ENCODE peak calls at places on chromosomes 11 and 22, in four cellular contexts. N is ovary, X is thoracic aorta, P is cardiac muscle cell. Z is an unnamed sample.

GRCh38 chr11:36376888-36377758 is 81.0 kb downstream of the PRR5L start:
- DNase-seq in P (peak), X (no peak), N (peak), Z (no peak)

GRCh38 chr11:121299417-121299816 is 6.8 kb downstream of the SC5D start:
- DNase-seq in P (no peak), X (no peak), N (no peak), Z (no peak)

GRCh38 chr11:48170840-48171233 is 45.8 kb upstream of the OR4B1 start:
- DNase-seq in N (no peak), X (no peak), P (no peak), Z (no peak)

GRCh38 chr22:25475554-25476022 is 88.9 kb upstream of the GRK3 start:
- DNase-seq in P (no peak), N (no peak), X (no peak), Z (no peak)

GRCh38 chr11:2155511-2155910 is 5.5 kb downstream of the INS start:
- DNase-seq in N (no peak), X (no peak), P (no peak), Z (no peak)

GRCh38 chr11:103652013-103652412 is 384.4 kb upstream of the DDI1 start:
- DNase-seq in P (no peak), N (no peak), X (no peak), Z (no peak)

GRCh38 chr11:69912161-69912910 is 93.1 kb upstream of the FGF3 start:
- DNase-seq in P (no peak), X (no peak), N (peak), Z (peak)

GRCh38 chr22:45717787-45718186 is 46.2 kb downstream of the ATXN10 start:
- DNase-seq in X (no peak), P (no peak), N (no peak), Z (no peak)

GRCh38 chr11:73235236-73235786 is 17.2 kb downstream of the P2RY2 start:
- DNase-seq in P (no peak), X (no peak), N (no peak), Z (no peak)

GRCh38 chr11:9601041-9601875 is 27.8 kb downstream of the WEE1 start:
- DNase-seq in X (no peak), P (no peak), N (no peak), Z (no peak)

GRCh38 chr11:75968021-75968685 is 153.1 kb downstream of the UVRAG start:
- DNase-seq in N (no peak), P (no peak), X (no peak), Z (no peak)

GRCh38 chr11:61369372-61370348 is 7.5 kb downstream of the TMEM138 start:
- DNase-seq in N (peak), P (no peak), X (no peak), Z (no peak)

GRCh38 chr22:27641049-27641790 is 160.3 kb downstream of the MN1 start:
- DNase-seq in P (no peak), N (peak), X (no peak), Z (peak)

GRCh38 chr11:122897606-122898210 is 15.1 kb downstream of the JHY start:
- DNase-seq in X (no peak), P (no peak), N (no peak), Z (no peak)

GRCh38 chr11:112616292-112617088 is 344.7 kb upstream of the NCAM1 start:
- DNase-seq in N (no peak), P (no peak), X (no peak), Z (no peak)

GRCh38 chr11:61787928-61788491 is 4.4 kb downstream of the TMEM258 start:
- DNase-seq in P (peak), X (no peak), N (no peak), Z (no peak)

GRCh38 chr11:15969701-15970329 is 386.5 kb downstream of the SOX6 start:
- DNase-seq in N (no peak), P (no peak), X (no peak), Z (no peak)

GRCh38 chr22:29813563-29813962 is 24.5 kb downstream of the ASCC2 start:
- DNase-seq in N (no peak), X (no peak), P (no peak), Z (no peak)
- TF ChIP-seq CTCF in N (no peak), X (no peak), P (peak), Z (peak)

DNA sequence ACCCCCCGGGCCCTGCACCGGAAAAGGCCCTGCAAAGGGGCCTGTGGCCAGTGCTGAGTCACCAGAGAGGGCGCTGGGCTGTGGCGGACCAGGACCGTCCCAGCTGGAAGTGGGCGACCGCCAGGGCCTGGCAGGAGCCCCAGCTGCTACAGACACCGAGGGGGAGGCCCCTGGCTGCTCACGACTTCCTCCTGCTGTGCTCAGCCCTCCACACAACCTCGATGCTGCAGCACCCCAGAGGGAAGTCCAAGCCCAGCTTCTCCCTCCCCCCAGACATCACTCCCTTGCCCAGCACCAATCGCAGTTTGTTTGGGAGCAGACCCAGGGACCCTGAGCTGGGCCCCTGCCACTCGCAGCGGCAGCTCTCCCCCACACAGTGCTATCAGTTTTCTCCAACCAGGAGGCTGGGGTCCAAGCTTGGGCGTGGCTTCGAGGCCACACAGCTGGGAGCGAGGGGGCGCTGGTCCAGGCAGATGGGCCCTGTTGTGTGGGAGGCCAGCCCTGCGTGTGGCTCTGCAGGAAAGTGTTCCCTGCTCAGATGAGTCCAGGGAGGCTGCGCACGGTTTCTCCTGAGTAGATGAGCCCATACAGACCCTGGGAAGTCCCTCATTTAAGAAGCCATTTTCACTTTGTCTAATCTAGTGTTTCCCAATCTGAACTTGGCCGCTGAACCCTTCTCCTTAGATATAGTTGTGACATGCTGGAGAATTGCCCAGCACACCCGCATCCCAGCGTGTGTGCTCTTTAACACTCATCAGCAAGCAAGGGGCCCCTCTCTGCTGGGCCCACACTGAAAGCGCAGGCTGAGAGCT is 5.6 kb upstream of the SH3BP1 start:
- DNase-seq in N (peak), P (peak), X (no peak), Z (no peak)
- TF ChIP-seq CTCF in N (peak), P (peak), X (peak), Z (peak)

DNA sequence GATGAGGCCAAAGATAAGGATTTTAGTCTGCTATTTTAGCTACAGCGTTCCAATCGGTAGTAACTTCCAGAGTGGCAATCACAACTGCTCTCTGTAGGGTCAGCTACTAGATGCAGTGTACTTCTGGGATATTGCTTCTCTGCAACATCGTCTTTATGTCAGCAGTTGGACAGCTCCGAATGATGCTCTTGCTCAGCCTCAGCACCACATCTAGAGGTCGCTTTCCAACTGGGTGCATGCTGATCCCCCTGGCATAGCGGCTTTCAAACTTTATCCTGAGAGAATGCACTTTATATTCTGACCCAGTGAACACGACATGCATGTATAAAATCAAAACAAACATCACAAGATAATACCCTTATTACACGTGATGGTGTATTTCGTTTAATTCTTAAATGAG is 219.6 kb downstream of the C11orf87 start:
- DNase-seq in X (no peak), N (no peak), P (peak), Z (no peak)
- TF ChIP-seq CTCF in X (no peak), N (no peak), P (peak), Z (peak)

GRCh38 chr11:88101881-88102594 is 73.2 kb downstream of the RAB38 start:
- DNase-seq in X (no peak), N (no peak), P (no peak), Z (no peak)

GRCh38 chr11:88105952-88106351 is 69.3 kb downstream of the RAB38 start:
- DNase-seq in P (no peak), X (no peak), N (no peak), Z (no peak)

GRCh38 chr11:88104408-88104807 is 70.8 kb downstream of the RAB38 start:
- DNase-seq in P (no peak), N (no peak), X (no peak), Z (no peak)

GRCh38 chr11:88102595-88102929 is 72.7 kb downstream of the RAB38 start:
- DNase-seq in X (no peak), P (no peak), N (no peak), Z (no peak)

GRCh38 chr11:88103337-88104206 is 71.7 kb downstream of the RAB38 start:
- DNase-seq in P (peak), N (no peak), X (no peak), Z (no peak)
- TF ChIP-seq CTCF in P (peak), N (no peak), X (no peak), Z (peak)

GRCh38 chr11:892106-892505 is 18.5 kb downstream of the CHID1 start:
- DNase-seq in N (no peak), X (no peak), P (no peak), Z (no peak)
- TF ChIP-seq CTCF in N (no peak), X (no peak), P (no peak), Z (peak)

GRCh38 chr11:78622666-78623065 is 48.0 kb upstream of the NARS2 start:
- DNase-seq in N (no peak), P (no peak), X (no peak), Z (no peak)
- TF ChIP-seq CTCF in N (no peak), P (no peak), X (no peak), Z (no peak)

Z was measured in chondrocyte.